ENCODE peak calls at places on chromosomes 1 and 21, in seven cellular contexts. U is mesenchymal stem cell, P is neural progenitor cell, N is PC-3, W is IMR-90, G is K562, M is H1. X is an unnamed sample.

GRCh38 chr1:42937141-42937696 is 21.4 kb downstream of the SLC2A1 start:
- DNase-seq in U (peak), M (no peak), G (no peak), P (no peak), N (peak), W (peak), X (peak)

GRCh38 chr1:155226910-155227260 is 18.4 kb downstream of the MTX1 start:
- DNase-seq in N (peak), U (peak), W (peak), M (no peak), P (peak), G (peak), X (peak)

GRCh38 chr1:26440259-26440658 is 8.1 kb downstream of the DHDDS start:
- DNase-seq in W (no peak), N (no peak), M (no peak), U (no peak), G (no peak), P (no peak), X (no peak)

GRCh38 chr1:2499986-2500596 is 24.0 kb downstream of the PLCH2 start:
- DNase-seq in M (no peak), P (no peak), U (no peak), G (no peak), W (no peak), N (no peak), X (no peak)

GRCh38 chr1:157992031-157992568 is 1.3 kb upstream of the KIRREL1 start:
- DNase-seq in P (peak), M (no peak), G (peak), W (peak), N (peak), U (peak), X (no peak)

GRCh38 chr1:48793863-48794262 is 17.2 kb upstream of the BEND5 start:
- DNase-seq in N (no peak), G (no peak), U (no peak), W (no peak), M (no peak), P (no peak), X (no peak)

GRCh38 chr1:2603521-2604155 is 17.1 kb downstream of the PRXL2B start:
- DNase-seq in W (no peak), N (no peak), G (no peak), M (no peak), U (no peak), P (no peak), X (no peak)

GRCh38 chr1:25197235-25197930 is 34.9 kb downstream of the SYF2 start:
- DNase-seq in N (no peak), G (no peak), U (no peak), M (no peak), W (no peak), P (peak), X (no peak)

GRCh38 chr1:25799758-25800537 is at the start of gene SELENON:
- DNase-seq in P (peak), M (no peak), U (peak), G (peak), W (peak), N (peak), X (peak)

GRCh38 chr1:223248787-223249175 is 105.7 kb upstream of the TLR5 start:
- DNase-seq in G (no peak), N (no peak), W (no peak), U (no peak), M (no peak), P (no peak), X (no peak)

GRCh38 chr1:90475623-90476022 is 241.5 kb downstream of the BARHL2 start:
- DNase-seq in P (no peak), M (no peak), W (peak), U (no peak), N (peak), G (no peak), X (no peak)

GRCh38 chr1:83717785-83718184 is 281.1 kb downstream of the TTLL7 start:
- DNase-seq in N (no peak), W (no peak), M (no peak), U (no peak), P (no peak), G (no peak), X (no peak)

GRCh38 chr1:19400189-19400588 is 85.2 kb downstream of the CAPZB start:
- DNase-seq in W (no peak), P (no peak), N (no peak), G (no peak), U (no peak), M (no peak), X (no peak)

GRCh38 chr1:81466970-81467369 is 333.8 kb upstream of the ADGRL2 start:
- DNase-seq in P (no peak), M (no peak), W (no peak), G (no peak), N (no peak), U (no peak), X (no peak)

GRCh38 chr21:42219606-42220137 is 732 bp downstream of the ABCG1 start:
- DNase-seq in U (no peak), P (peak), M (no peak), N (no peak), G (no peak), W (peak), X (no peak)

GRCh38 chr1:28417441-28418277 is 48.1 kb downstream of the PHACTR4 start:
- DNase-seq in P (no peak), N (peak), M (no peak), G (no peak), U (peak), W (peak), X (peak)

DNA sequence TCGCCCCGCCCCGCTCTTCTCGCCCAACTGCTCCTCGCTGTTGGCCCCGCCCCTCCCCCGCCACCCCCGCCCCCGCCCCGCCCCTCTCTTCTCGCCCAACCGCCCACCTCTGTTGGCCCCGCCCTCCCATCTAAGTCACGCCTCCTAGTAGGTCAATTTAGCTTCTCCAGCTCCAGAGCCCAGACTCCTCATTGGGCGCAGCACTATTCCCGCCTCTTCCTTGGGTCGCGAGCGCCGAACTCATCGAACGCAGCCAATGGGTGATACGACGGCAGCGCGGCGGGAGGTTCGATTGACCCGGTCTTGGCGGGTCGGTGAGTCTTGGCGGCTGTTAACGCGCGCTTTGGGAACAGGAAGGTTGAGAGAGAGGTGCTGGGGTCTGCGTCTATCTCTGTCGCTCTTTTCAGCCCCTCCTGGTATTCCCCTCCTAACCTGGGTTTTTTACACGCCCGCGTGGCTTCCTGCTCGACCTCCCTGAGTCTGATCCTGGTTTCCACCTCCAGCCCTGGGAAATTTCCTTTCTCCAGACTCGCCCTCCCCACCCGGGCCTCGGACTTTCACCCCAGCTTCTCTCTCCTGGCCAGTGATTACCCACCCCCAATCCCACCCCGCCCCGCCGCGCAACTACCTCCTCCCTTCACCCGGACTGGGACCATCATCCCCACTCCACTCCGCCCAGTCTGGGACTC is at the start of gene RAD54L:
- DNase-seq in N (peak), P (peak), G (peak), W (peak), M (peak), U (peak), X (peak)
- H2AFZ ChIP-seq in N (peak), P (peak), G (peak), W (peak), M (peak), U (peak), X (peak)

DNA sequence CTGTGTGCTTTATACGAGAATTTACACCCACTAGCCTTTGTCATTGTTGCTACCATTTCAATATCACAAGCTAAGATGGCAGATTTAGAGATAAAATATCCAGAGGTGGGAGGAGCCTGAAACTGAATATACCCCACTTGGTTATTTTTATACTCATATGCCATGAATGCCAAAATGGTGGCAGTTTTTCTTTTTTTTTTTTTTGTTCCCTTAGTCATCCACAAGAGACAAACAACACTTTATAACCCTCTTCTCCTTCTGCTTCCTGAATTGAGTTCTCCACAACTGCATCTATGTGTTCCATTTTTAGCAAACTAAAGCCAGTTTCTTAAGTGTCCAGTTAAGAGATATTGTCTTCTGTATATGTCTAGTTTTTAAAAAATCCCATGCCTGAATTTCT is 558.4 kb downstream of the LMO4 start:
- DNase-seq in U (peak), W (no peak), P (no peak), N (no peak), M (no peak), G (no peak), X (no peak)
- H2AFZ ChIP-seq in U (no peak), W (no peak), P (no peak), N (no peak), M (no peak), G (no peak), X (peak)

GRCh38 chr1:185581020-185581419 is 153.2 kb upstream of the HMCN1 start:
- DNase-seq in P (no peak), U (no peak), W (no peak), M (no peak), G (no peak), N (no peak), X (no peak)

GRCh38 chr1:185585770-185586169 is 148.4 kb upstream of the HMCN1 start:
- DNase-seq in W (no peak), P (no peak), G (no peak), M (no peak), U (no peak), N (peak), X (peak)

GRCh38 chr1:185578293-185578692 is 155.9 kb upstream of the HMCN1 start:
- DNase-seq in P (no peak), U (no peak), G (no peak), M (no peak), N (no peak), W (no peak), X (no peak)

GRCh38 chr1:185581961-185582725 is 152.0 kb upstream of the HMCN1 start:
- DNase-seq in P (no peak), M (no peak), U (no peak), W (peak), G (no peak), N (peak), X (no peak)
- H2AFZ ChIP-seq in P (no peak), M (no peak), U (no peak), W (no peak), G (no peak), N (no peak), X (no peak)

GRCh38 chr21:14086553-14086952 is 124.2 kb downstream of the LIPI start:
- DNase-seq in M (no peak), P (no peak), N (no peak), G (no peak), W (no peak), U (no peak), X (no peak)
- H2AFZ ChIP-seq in M (no peak), P (no peak), N (no peak), G (no peak), W (no peak), U (no peak), X (no peak)

DNA sequence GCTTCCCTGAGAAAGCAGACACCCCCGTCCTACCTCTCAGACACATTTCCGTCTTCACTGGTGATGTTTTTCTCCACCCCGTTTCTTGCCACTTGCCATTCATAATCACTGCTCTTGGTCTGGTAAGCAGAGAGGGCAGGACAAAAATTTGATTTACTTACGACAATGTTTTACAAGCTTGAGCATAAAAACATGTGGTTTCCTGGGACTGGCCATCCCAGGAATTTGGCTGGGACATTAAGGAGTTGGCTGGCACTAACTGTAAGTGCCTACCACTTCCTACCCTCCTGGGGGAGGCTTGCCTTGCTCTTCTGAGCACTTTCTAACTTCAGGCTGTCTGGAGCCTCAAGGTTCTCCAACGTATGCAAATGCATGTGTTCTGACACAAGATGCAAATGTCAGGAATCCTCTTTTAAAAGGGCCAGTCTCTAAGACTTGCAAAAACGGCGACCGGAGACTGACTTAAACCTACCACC is 24.2 kb downstream of the ZBTB18 start:
- DNase-seq in W (no peak), U (no peak), G (no peak), P (no peak), M (no peak), N (peak), X (no peak)
- H2AFZ ChIP-seq in W (peak), U (no peak), G (no peak), P (peak), M (peak), N (peak), X (no peak)

GRCh38 chr1:61588736-61589381 is 136.1 kb downstream of the TM2D1 start:
- DNase-seq in G (peak), P (peak), M (peak), W (peak), U (peak), N (peak), X (peak)
- H2AFZ ChIP-seq in G (peak), P (no peak), M (peak), W (no peak), U (no peak), N (peak), X (no peak)

GRCh38 chr1:209132736-209133467 is 450.6 kb upstream of the CAMK1G start:
- DNase-seq in M (no peak), G (no peak), P (no peak), W (no peak), U (no peak), N (no peak), X (no peak)

GRCh38 chr1:209130886-209131285 is 452.6 kb upstream of the CAMK1G start:
- DNase-seq in P (no peak), W (no peak), M (no peak), U (no peak), G (no peak), N (no peak), X (no peak)

GRCh38 chr1:209134001-209134400 is 449.5 kb upstream of the CAMK1G start:
- DNase-seq in M (no peak), G (no peak), W (no peak), N (no peak), U (no peak), P (peak), X (no peak)
- H2AFZ ChIP-seq in M (no peak), G (no peak), W (no peak), N (no peak), U (no peak), P (no peak), X (no peak)

DNA sequence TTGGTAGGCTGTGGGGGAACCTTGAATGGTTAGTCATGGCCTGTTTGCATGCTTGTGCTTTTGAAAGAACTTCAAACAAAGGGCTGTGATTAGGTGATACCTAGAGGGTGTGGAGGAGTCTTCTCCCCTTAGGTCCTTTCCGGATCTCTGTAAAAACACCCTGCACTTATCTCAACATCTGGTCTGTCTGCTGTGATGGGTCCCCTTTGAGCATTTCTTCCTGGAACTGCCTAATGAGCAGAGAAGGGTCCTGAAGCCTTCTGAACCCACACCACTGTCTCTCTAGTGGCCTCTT is 59.6 kb downstream of the HUNK start:
- DNase-seq in W (no peak), M (no peak), P (no peak), U (no peak), G (no peak), N (no peak), X (no peak)
- H2AFZ ChIP-seq in W (no peak), M (no peak), P (no peak), U (no peak), G (no peak), N (no peak), X (no peak)

GRCh38 chr1:51616490-51616889 is 402 bp upstream of the OSBPL9 start:
- DNase-seq in M (no peak), P (no peak), U (no peak), N (no peak), G (no peak), W (no peak), X (no peak)

GRCh38 chr1:51610637-51611036 is 6.3 kb upstream of the OSBPL9 start:
- DNase-seq in N (no peak), W (no peak), G (no peak), M (no peak), P (no peak), U (no peak), X (no peak)

GRCh38 chr1:51616903-51617708 is at the start of gene OSBPL9:
- DNase-seq in M (peak), W (peak), P (peak), G (peak), N (peak), U (peak), X (peak)

GRCh38 chr1:51615780-51616291 is 1.1 kb upstream of the OSBPL9 start:
- DNase-seq in M (no peak), U (no peak), P (no peak), W (no peak), N (no peak), G (no peak), X (no peak)

DNA sequence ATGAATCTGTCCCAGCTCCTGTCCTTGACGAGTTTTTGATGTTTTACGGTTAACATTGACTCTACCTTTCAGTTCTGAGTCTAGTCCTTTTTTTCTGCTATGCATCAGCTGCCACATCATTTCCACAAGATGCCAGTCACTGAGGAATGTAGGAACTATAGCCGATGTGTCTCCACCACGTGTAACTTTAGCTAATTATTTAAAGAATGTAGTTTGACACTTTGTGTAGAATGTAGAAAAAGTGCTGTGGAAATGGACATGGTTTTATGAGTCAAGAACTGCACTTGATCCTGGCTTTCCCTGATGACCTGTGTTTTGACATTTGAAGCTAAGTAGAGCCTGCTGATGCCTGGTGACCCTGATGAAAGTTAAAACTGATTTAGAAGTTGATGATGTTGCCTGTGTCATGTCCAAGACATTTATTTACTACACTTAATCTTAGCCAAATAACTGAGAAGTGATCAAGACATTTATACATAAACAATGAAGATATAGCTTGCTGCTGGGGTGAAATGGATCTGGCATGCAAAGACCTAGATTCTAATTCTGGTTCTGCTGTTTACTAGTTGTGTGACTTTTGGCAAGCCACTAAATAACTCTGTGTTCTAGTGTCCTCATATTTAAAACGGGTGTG is 4.4 kb upstream of the OSBPL9 start:
- DNase-seq in N (no peak), G (no peak), U (peak), P (no peak), W (peak), M (no peak), X (no peak)
- H2AFZ ChIP-seq in N (no peak), G (peak), U (no peak), P (no peak), W (no peak), M (no peak), X (no peak)

X was measured in PC-9.